ENCODE peak calls at places on chromosomes 4 and X, in eight cellular contexts. O is endothelial cell of umbilical vein, Z is GM23338, V is GM12878, X is ascending aorta, J is adrenal gland, L is cardiac fibroblast, T is OCI-LY7. E is an unnamed sample.

GRCh38 chr4:124178449-124179021 is 534.0 kb downstream of the ANKRD50 start:
- DNase-seq in O (peak; percentile 36), Z (no peak), V (no peak), X (no peak), J (no peak), L (peak; percentile 80), T (no peak), E (peak; percentile 38)

GRCh38 chr4:70703695-70704332 is 15.5 kb downstream of the UTP3 start:
- DNase-seq in O (peak; percentile 67), Z (peak; percentile 41), V (no peak), X (no peak), J (peak; percentile 20), L (peak; percentile 61), T (peak; percentile 44), E (peak; percentile 89)

GRCh38 chr4:15469402-15470148 is at the start of gene CC2D2A:
- DNase-seq in O (peak; percentile 67), Z (peak; percentile 66), V (no peak), X (no peak), J (peak; percentile 23), L (peak; percentile 73), T (no peak), E (peak; percentile 56)

GRCh38 chr4:55866973-55867574 is 13.6 kb downstream of the EXOC1 start:
- DNase-seq in O (peak; percentile 78), Z (peak; percentile 77), V (peak; percentile 38), X (no peak), J (peak; percentile 17), L (peak; percentile 81), T (peak; percentile 74), E (peak; percentile 75)

GRCh38 chr4:106809083-106809482 is 227.0 kb downstream of the DKK2 start:
- DNase-seq in O (peak; percentile 66), Z (peak; percentile 35), V (no peak), X (no peak), J (no peak), L (peak; percentile 81), T (no peak), E (peak; percentile 58)

GRCh38 chrX:10189317-10190268 is 32.8 kb downstream of the CLCN4 start:
- DNase-seq in O (peak; percentile 67), Z (peak; percentile 73), V (no peak), X (no peak), J (peak; percentile 62), L (peak; percentile 69), T (peak; percentile 69), E (peak; percentile 29)

GRCh38 chrX:97295954-97296353 is 412.2 kb downstream of the RPA4 start:
- DNase-seq in O (no peak), Z (no peak), V (no peak), X (no peak), J (no peak), L (no peak), T (no peak), E (no peak)

GRCh38 chr4:40395166-40395900 is 60.2 kb downstream of the CHRNA9 start:
- DNase-seq in O (no peak), Z (no peak), V (no peak), X (no peak), J (no peak), L (no peak), T (no peak), E (no peak)

DNA sequence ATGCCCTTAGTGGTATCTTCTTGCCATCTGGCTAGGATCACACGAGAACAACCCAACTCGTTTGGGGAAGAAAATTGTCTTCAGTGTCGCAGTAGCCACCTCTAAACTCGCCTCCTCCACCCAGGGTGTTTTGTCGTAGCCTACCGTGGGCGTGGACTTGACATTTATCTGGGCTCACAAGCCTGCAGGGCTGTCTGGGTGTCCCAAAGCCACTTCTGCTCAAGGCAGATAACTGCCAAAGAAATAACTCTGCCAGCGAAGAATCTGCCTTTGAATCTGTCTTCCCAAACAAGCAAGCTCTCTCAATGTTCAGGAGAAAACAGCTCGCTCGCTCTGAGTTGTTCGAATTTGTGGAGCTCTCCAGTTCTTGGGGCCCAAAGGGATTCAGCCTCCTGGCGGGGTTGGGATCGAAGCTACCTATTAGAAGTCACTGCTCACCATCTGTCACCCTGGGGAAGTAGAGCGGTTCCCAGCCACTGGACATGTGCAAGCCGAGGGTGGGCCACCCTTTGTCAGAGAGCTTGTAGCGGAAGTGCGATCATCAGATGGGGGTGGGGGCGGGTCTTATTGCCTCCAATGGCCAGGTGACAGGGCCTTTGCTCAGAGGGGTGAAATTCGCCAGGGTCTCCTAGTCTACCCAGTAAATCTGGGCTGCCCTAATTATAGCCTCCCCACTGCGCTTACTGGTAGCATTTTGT is 14.8 kb downstream of the BLOC1S4 start:
- DNase-seq in O (no peak), Z (peak; percentile 29), V (no peak), X (no peak), J (no peak), L (no peak), T (no peak), E (no peak)
- H3K4me3 ChIP-seq in O (no peak overlapping the region), Z (no peak overlapping the region), V (no peak overlapping the region), X (no peak overlapping the region), J (no peak overlapping the region), L (no peak overlapping the region), T (no peak overlapping the region), E (no peak overlapping the region)

DNA sequence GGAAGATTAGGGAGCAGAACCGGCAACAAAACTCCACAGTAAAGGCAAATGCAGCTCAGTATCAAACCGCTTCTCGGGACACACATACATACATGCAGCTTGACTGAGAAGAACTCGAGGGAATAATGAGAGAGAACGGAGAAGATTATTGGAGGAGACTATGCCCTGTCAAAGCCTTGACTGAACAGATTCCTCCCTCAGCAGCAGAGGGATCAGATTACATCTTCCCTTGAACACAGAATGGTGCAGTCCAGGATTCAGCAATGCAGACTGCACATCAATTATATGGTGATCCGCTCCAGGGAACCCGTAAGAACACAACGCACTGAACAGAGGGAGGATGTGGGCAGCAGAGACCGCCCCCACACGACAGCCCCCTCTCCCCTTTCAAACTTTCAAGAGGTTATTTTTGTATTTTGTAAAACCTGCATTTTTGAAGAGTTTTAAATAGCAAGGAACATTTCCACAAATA is 183.2 kb downstream of the FBXW7 start:
- DNase-seq in O (peak; percentile 94), Z (peak; percentile 64), V (peak; percentile 59), X (no peak), J (peak; percentile 81), L (peak; percentile 97), T (peak; percentile 8), E (peak; percentile 96)
- H3K4me3 ChIP-seq in O (peak overlapping the region; percentile 28), Z (no peak overlapping the region), V (peak overlapping the region; percentile 64), X (peak overlapping the region; percentile 65), J (peak overlapping the region; percentile 24), L (peak overlapping the region; percentile 42), T (no peak overlapping the region), E (peak overlapping the region; percentile 69)

GRCh38 chr4:154416183-154416543 is 75.4 kb downstream of the DCHS2 start:
- DNase-seq in O (no peak), Z (peak; percentile 76), V (no peak), X (no peak), J (no peak), L (peak; percentile 0), T (peak; percentile 35), E (no peak)
- H3K4me3 ChIP-seq in O (peak overlapping the region; percentile 31), Z (peak overlapping the region; percentile 67), V (peak overlapping the region; percentile 78), X (peak overlapping the region; percentile 65), J (no peak overlapping the region), L (peak overlapping the region; percentile 42), T (peak overlapping the region; percentile 66), E (peak overlapping the region; percentile 39)

GRCh38 chr4:37830640-37831039 is 4.2 kb downstream of the PGM2 start:
- DNase-seq in O (no peak), Z (no peak), V (no peak), X (no peak), J (no peak), L (no peak), T (no peak), E (peak; percentile 100)

GRCh38 chr4:37827030-37827705 is 682 bp downstream of the PGM2 start:
- DNase-seq in O (peak; percentile 71), Z (no peak), V (no peak), X (no peak), J (peak; percentile 46), L (peak; percentile 64), T (peak; percentile 31), E (peak; percentile 87)

GRCh38 chr4:37826282-37827029 is at the start of gene PGM2:
- DNase-seq in O (peak; percentile 91), Z (peak; percentile 94), V (peak; percentile 45), X (peak; percentile 63), J (peak; percentile 90), L (peak; percentile 78), T (peak; percentile 92), E (peak; percentile 71)

GRCh38 chr4:37827802-37828321 is 1.4 kb downstream of the PGM2 start:
- DNase-seq in O (peak; percentile 37), Z (no peak), V (no peak), X (no peak), J (no peak), L (no peak), T (no peak), E (no peak)

GRCh38 chr4:37828843-37829242 is 2.4 kb downstream of the PGM2 start:
- DNase-seq in O (no peak), Z (no peak), V (no peak), X (no peak), J (no peak), L (no peak), T (no peak), E (no peak)
- H3K4me3 ChIP-seq in O (no peak overlapping the region), Z (no peak overlapping the region), V (no peak overlapping the region), X (no peak overlapping the region), J (no peak overlapping the region), L (no peak overlapping the region), T (peak overlapping the region; percentile 91), E (no peak overlapping the region)

GRCh38 chr4:107855723-107856122 is 31.0 kb downstream of the SGMS2 start:
- DNase-seq in O (no peak), Z (no peak), V (no peak), X (no peak), J (no peak), L (no peak), T (no peak), E (no peak)
- H3K4me3 ChIP-seq in O (no peak overlapping the region), Z (no peak overlapping the region), V (no peak overlapping the region), X (no peak overlapping the region), J (no peak overlapping the region), L (no peak overlapping the region), T (no peak overlapping the region), E (no peak overlapping the region)

GRCh38 chr4:139669859-139670258 is 4.2 kb downstream of the MGST2 start:
- DNase-seq in O (no peak), Z (peak; percentile 27), V (no peak), X (no peak), J (no peak), L (no peak), T (no peak), E (no peak)
- H3K4me3 ChIP-seq in O (no peak overlapping the region), Z (no peak overlapping the region), V (no peak overlapping the region), X (no peak overlapping the region), J (no peak overlapping the region), L (no peak overlapping the region), T (no peak overlapping the region), E (no peak overlapping the region)

GRCh38 chr4:168522829-168523228 is 26.0 kb downstream of the PALLD start:
- DNase-seq in O (no peak), Z (no peak), V (no peak), X (no peak), J (no peak), L (no peak), T (no peak), E (no peak)
- H3K4me3 ChIP-seq in O (no peak overlapping the region), Z (no peak overlapping the region), V (no peak overlapping the region), X (no peak overlapping the region), J (no peak overlapping the region), L (no peak overlapping the region), T (no peak overlapping the region), E (no peak overlapping the region)

DNA sequence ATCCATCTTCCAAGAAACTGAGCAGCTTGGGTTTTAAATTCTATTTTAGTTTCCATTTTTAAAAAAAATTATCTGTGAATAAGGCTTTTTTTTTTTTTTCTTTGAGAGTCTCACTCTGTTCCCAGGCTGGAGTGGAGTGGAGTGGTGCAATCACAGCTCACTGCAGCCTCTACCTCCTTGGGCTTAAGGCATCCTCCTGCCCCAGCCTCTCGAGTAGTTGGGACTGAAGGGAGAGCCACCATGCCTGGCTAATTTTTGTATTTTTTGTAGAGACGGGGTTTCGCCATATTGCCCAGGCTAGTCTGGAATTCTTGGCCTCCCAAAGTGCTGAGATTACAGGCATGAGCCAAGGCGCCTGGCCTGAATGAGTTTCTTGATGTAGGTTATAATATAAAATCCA is 1.4 kb downstream of the ENOPH1 start:
- DNase-seq in O (no peak), Z (no peak), V (no peak), X (no peak), J (no peak), L (no peak), T (no peak), E (no peak)
- H3K4me3 ChIP-seq in O (no peak overlapping the region), Z (peak overlapping the region; percentile 99), V (peak overlapping the region; percentile 69), X (peak overlapping the region; percentile 94), J (no peak overlapping the region), L (no peak overlapping the region), T (peak overlapping the region; percentile 99), E (no peak overlapping the region)